ENCODE peak calls at places on chromosomes 4 and X, in four cellular contexts. V, P, R and C are unnamed samples.

GRCh38 chrX:30488092-30488491 is 89.5 kb downstream of the TASL start:
- DNase-seq in P (no peak), R (no peak), V (no peak), C (no peak)

GRCh38 chrX:50768801-50769200 is 45.2 kb downstream of the SHROOM4 start:
- DNase-seq in P (no peak), R (no peak), V (no peak), C (no peak)

GRCh38 chr4:985123-985830 is 1.6 kb upstream of the IDUA start:
- DNase-seq in P (no peak), R (peak), V (no peak), C (no peak)

GRCh38 chr4:57059890-57060716 is 50.1 kb downstream of the IGFBP7 start:
- DNase-seq in V (no peak), R (no peak), P (no peak), C (no peak)

GRCh38 chrX:131626681-131627296 is 82.9 kb downstream of the OR13H1 start:
- DNase-seq in R (no peak), P (no peak), V (no peak), C (no peak)

GRCh38 chr4:83010522-83011318 is at the start of gene LIN54:
- DNase-seq in P (peak), R (peak), V (peak), C (peak)

GRCh38 chrX:48107717-48108116 is 22.7 kb upstream of the SPACA5B start:
- DNase-seq in P (no peak), R (no peak), V (no peak), C (no peak)

GRCh38 chr4:154740462-154740861 is 3.3 kb upstream of the LRAT start:
- DNase-seq in P (no peak), V (no peak), R (no peak), C (no peak)

GRCh38 chr4:144670776-144671175 is 24.8 kb downstream of the HHIP start:
- DNase-seq in P (no peak), V (no peak), R (no peak), C (no peak)

DNA sequence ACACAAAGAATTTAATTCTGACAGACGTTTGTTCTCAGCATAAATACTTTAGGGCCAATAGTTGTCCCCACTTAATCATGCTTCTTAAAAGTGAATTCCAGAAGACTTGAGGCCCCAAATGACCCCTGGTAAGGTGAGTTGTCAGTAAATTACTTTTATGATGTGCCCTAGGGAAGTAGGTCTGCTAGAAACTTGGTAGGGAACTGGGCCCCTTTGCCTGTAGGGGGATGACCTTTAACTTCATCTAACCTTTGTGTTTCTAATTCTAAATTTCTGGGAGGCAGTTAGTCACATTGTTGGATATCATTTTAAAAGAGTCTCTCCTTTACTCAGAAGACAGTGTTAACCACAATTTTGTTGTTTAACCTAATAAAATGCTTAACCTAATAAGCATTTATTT is 28.8 kb downstream of the HHIP start:
- DNase-seq in P (no peak), V (no peak), R (no peak), C (no peak)
- TF ChIP-seq CTCF in P (no peak), V (no peak), R (no peak), C (no peak)

DNA sequence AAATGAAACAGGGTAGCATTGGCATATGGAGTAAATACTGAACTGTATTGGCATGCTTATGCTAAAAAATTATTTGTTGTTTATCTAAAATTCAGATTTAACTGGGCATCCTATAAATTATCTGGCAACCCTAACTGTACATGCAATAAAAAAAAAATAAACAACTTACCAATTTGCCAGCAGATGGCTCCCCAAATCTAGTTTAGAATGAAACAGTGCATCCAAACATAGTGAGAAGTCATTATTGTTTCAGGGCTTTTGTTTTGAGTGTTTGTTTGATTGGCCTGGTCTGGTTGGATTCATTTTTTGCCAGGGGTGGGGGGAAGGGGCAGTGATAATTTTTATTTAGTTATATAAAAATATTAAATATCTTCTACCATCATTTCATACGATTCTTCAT is 12.8 kb upstream of the NSUN7 start:
- DNase-seq in P (peak), R (no peak), V (no peak), C (no peak)
- TF ChIP-seq CTCF in P (peak), R (peak), V (no peak), C (no peak)

GRCh38 chr4:73311428-73311827 is 52.8 kb upstream of the ANKRD17 start:
- DNase-seq in R (no peak), P (peak), V (no peak), C (no peak)
- TF ChIP-seq CTCF in R (peak), P (peak), V (peak), C (no peak)

GRCh38 chr4:98508825-98509539 is 149.4 kb downstream of the TSPAN5 start:
- DNase-seq in V (no peak), P (peak), R (no peak), C (no peak)

GRCh38 chr4:98507299-98507698 is 151.1 kb downstream of the TSPAN5 start:
- DNase-seq in V (no peak), R (no peak), P (no peak), C (no peak)

GRCh38 chr4:98508248-98508647 is 150.2 kb downstream of the TSPAN5 start:
- DNase-seq in R (no peak), V (no peak), P (no peak), C (no peak)

GRCh38 chr4:98505991-98506390 is 152.4 kb downstream of the TSPAN5 start:
- DNase-seq in P (no peak), R (no peak), V (no peak), C (no peak)

GRCh38 chr4:98506462-98507132 is 151.8 kb downstream of the TSPAN5 start:
- DNase-seq in R (no peak), V (no peak), P (no peak), C (no peak)
- TF ChIP-seq CTCF in R (peak), V (no peak), P (peak), C (no peak)

GRCh38 chr4:118682928-118683327 is 2.3 kb upstream of the METTL14 start:
- DNase-seq in V (no peak), P (no peak), R (no peak), C (no peak)
- TF ChIP-seq CTCF in V (peak), P (peak), R (peak), C (no peak)

GRCh38 chr4:108512615-108513505 is 107.5 kb upstream of the RPL34 start:
- DNase-seq in V (no peak), R (peak), P (peak), C (no peak)
- TF ChIP-seq CTCF in V (no peak), R (peak), P (peak), C (no peak)

DNA sequence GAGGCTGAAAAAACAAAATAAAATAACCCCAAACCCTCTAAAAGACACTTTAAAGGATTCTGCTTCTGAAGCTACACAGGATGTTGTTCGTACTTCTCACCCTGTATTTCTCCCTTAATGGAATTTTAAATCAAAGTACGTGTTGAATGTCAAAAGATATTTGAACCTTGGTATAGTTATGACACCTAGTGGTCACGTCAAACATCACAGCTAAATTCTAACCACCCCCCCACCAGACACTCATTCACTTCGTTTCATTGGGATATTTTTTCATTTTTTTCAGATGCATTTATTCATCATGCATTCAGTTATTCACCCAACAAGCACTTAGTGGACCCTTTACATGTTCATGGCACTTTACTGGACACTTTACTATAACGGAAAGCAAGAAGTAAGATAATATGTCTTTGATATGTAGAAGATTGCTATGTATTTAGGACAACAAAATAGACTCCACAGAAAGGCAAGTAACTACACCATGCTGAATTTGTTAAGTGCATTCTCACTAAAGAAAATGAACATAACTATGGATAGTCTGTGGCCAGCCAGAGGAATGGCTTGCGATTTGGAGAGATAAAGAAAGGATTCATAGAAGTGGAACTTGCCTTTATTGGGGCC is 62.5 kb upstream of the GPR174 start:
- DNase-seq in R (no peak), P (no peak), V (no peak), C (no peak)
- TF ChIP-seq CTCF in R (peak), P (peak), V (peak), C (no peak)

DNA sequence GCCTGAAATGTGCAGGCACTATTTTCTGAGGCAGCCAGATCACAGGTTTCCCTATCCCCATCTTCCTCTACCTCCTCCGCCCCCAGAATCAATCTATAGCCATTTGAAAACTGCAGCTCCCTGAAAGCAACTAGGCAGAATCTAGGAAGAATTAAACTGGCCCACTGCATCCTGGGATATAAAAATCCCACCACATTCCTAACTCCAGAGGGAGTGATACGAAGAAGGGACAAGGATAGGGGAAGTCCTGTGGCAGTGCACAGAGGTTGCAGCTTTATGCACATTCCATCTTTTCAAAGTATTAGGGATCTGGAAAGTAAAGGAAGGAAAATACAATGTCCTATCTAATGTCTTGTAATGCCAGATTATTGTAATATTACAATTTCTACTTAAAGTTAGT is 18.3 kb upstream of the HERC3 start:
- DNase-seq in R (no peak), P (peak), V (no peak), C (no peak)
- TF ChIP-seq CTCF in R (peak), P (peak), V (no peak), C (no peak)